ENCODE peak calls at places on chromosomes 6 and 20, in six cellular contexts. M is fibroblast of lung; E is astrocyte; R is pancreas; Y is cardiac muscle cell; D is CD8-positive, alpha-beta T cell. X is an unnamed sample.

GRCh38 chr20:21353236-21353635 is 44.1 kb downstream of the NKX2-4 start:
- DNase-seq in M (peak; percentile 47), E (peak; percentile 70), R (no peak), Y (no peak), D (no peak), X (no peak)

GRCh38 chr6:170296423-170296745 is 5.5 kb upstream of the DLL1 start:
- DNase-seq in M (no peak), E (no peak), R (no peak), Y (no peak), D (no peak), X (peak; percentile 88)

GRCh38 chr6:84645000-84645399 is 119.4 kb downstream of the TBX18 start:
- DNase-seq in M (peak; percentile 59), E (peak; percentile 64), R (no peak), Y (no peak), D (no peak), X (no peak)

GRCh38 chr20:48686238-48687096 is 141.3 kb downstream of the PREX1 start:
- DNase-seq in M (peak; percentile 50), E (no peak), R (no peak), Y (no peak), D (no peak), X (peak; percentile 61)

GRCh38 chr6:6811151-6812002 is 222.9 kb downstream of the LY86 start:
- DNase-seq in M (peak; percentile 68), E (peak; percentile 70), R (peak; percentile 61), Y (no peak), D (peak; percentile 45), X (peak; percentile 81)

GRCh38 chr6:46684771-46685170 is 2.9 kb upstream of the TDRD6 start:
- DNase-seq in M (peak; percentile 65), E (peak; percentile 83), R (no peak), Y (no peak), D (no peak), X (no peak)

GRCh38 chr6:20704325-20704724 is 170.1 kb downstream of the CDKAL1 start:
- DNase-seq in M (no peak), E (no peak), R (no peak), Y (no peak), D (no peak), X (no peak)

GRCh38 chr20:50309280-50309763 is 118.7 kb downstream of the CEBPB start:
- DNase-seq in M (peak; percentile 81), E (peak; percentile 60), R (no peak), Y (no peak), D (no peak), X (no peak)

GRCh38 chr6:28005124-28005662 is 48.2 kb downstream of the OR2B6 start:
- DNase-seq in M (no peak), E (no peak), R (no peak), Y (no peak), D (no peak), X (no peak)

GRCh38 chr6:10655508-10656055 is 38.8 kb downstream of the C6orf52 start:
- DNase-seq in M (no peak), E (no peak), R (no peak), Y (no peak), D (no peak), X (no peak)

GRCh38 chr6:106514281-106514885 is 114.9 kb downstream of the RTN4IP1 start:
- DNase-seq in M (no peak), E (no peak), R (no peak), Y (no peak), D (no peak), X (no peak)

GRCh38 chr20:21147593-21147992 is 21.7 kb downstream of the KIZ start:
- DNase-seq in M (no peak), E (no peak), R (no peak), Y (no peak), D (no peak), X (no peak)

GRCh38 chr6:139303176-139303575 is 11.4 kb upstream of the TXLNB start:
- DNase-seq in M (peak; percentile 41), E (no peak), R (no peak), Y (no peak), D (no peak), X (no peak)

GRCh38 chr20:34644345-34644744 is 32.5 kb downstream of the PIGU start:
- DNase-seq in M (no peak), E (no peak), R (no peak), Y (no peak), D (no peak), X (no peak)

GRCh38 chr20:34647737-34648136 is 29.2 kb downstream of the PIGU start:
- DNase-seq in M (no peak), E (no peak), R (no peak), Y (no peak), D (no peak), X (no peak)

GRCh38 chr20:34642009-34642408 is 34.9 kb downstream of the PIGU start:
- DNase-seq in M (no peak), E (no peak), R (no peak), Y (no peak), D (no peak), X (no peak)

GRCh38 chr20:34644951-34645350 is 31.9 kb downstream of the PIGU start:
- DNase-seq in M (no peak), E (no peak), R (no peak), Y (no peak), D (no peak), X (no peak)

DNA sequence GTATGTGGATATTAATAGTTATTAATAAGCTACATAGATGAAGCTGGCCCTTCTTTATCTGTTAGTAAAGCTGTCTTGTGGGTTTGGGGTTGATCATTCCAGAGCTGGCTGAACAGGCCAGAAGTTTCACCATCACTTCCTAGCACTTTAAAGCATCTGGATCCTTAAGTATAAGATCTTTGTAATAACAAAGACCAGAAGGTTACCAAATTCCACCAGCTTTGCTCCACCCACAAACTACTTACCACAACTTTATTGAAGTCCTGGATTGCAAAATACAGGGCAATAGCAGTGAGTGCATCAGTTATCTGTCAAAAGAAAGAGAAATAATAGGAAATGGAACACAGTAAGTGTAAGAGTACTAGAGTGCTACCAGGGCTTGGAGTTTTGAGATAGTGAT is 33.0 kb downstream of the PIGU start:
- DNase-seq in M (peak; percentile 89), E (peak; percentile 61), R (no peak), Y (no peak), D (no peak), X (no peak)
- H3K27me3 ChIP-seq in M (no peaks in the 10 kb centered on the region), E (no peaks in the 10 kb centered on the region), R (no peaks in the 10 kb centered on the region), Y (no peaks in the 10 kb centered on the region), D (no peaks in the 10 kb centered on the region), X (no peaks in the 10 kb centered on the region)

DNA sequence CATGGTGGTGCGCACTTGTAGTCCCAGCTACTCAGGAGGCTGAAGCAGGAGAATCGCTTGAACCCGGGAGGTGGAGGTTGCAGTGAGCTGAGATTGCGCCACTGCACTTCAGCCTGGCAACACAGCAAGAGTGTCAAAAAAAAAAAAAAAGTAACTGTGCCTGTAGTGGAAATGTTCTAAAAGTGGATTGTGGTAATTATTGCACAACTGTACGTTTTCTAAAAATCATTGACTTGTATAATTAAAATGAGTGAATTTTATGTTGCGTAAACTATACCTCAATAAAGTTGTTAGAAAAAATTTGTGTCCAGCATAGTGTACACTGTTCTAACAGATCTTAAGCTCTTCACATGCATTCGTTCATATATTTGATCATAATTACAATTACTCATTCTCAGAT is 5.5 kb downstream of the SEC23B start:
- DNase-seq in M (no peak), E (no peak), R (no peak), Y (no peak), D (no peak), X (no peak)
- H3K36me3 ChIP-seq in M (peaks cover 5% of the 10 kb centered on the region), E (peaks cover 38% of the 10 kb centered on the region), R (peaks cover 12% of the 10 kb centered on the region), Y (peaks cover 42% of the 10 kb centered on the region), D (peaks cover 10% of the 10 kb centered on the region), X (peaks cover 5% of the 10 kb centered on the region)

DNA sequence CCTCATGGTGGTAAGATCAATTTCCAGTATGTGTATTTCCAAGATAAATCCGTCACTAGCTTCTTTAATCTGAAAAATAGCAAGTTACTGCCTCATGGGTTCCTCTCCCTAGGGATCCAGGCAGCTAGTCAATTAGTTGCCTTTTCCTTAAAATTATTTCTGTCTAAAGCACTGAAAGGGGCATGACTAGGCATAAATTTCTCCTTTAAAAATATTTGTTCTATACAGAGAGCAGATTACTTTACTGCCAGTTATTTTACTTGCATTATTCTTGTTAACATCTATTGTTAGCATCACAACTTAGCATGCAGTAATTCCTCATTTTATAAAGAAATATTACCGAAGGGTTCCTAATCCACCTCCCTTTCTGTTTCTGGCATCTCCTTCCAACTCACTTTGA is 1.4 kb downstream of the MTCL3 start:
- DNase-seq in M (no peak), E (no peak), R (no peak), Y (no peak), D (no peak), X (no peak)
- H3K4me3 ChIP-seq in M (peak overlapping the region; percentile 69), E (peak overlapping the region; percentile 70), R (no peak overlapping the region), Y (no peak overlapping the region), D (no peak overlapping the region), X (no peak overlapping the region)

GRCh38 chr20:61875996-61876395 is 189.7 kb downstream of the TAF4 start:
- DNase-seq in M (no peak), E (no peak), R (no peak), Y (no peak), D (no peak), X (no peak)
- H3K27me3 ChIP-seq in M (peaks cover 2% of the 10 kb centered on the region), E (no peaks in the 10 kb centered on the region), R (no peaks in the 10 kb centered on the region), Y (no peaks in the 10 kb centered on the region), D (no peaks in the 10 kb centered on the region), X (no peaks in the 10 kb centered on the region)

GRCh38 chr20:62834967-62835730 is 18.3 kb downstream of the COL9A3 start:
- DNase-seq in M (no peak), E (no peak), R (no peak), Y (no peak), D (no peak), X (peak; percentile 31)
- H3K36me3 ChIP-seq in M (no peaks in the 10 kb centered on the region), E (no peaks in the 10 kb centered on the region), R (no peaks in the 10 kb centered on the region), Y (no peaks in the 10 kb centered on the region), D (no peaks in the 10 kb centered on the region), X (peaks cover 5% of the 10 kb centered on the region)

GRCh38 chr20:25512709-25513108 is 72.6 kb downstream of the NINL start:
- DNase-seq in M (no peak), E (no peak), R (peak; percentile 5), Y (no peak), D (no peak), X (no peak)

GRCh38 chr20:25517124-25517523 is 68.2 kb downstream of the NINL start:
- DNase-seq in M (no peak), E (no peak), R (peak; percentile 3), Y (no peak), D (no peak), X (no peak)

GRCh38 chr20:25511183-25511582 is 74.1 kb downstream of the NINL start:
- DNase-seq in M (no peak), E (no peak), R (no peak), Y (no peak), D (no peak), X (no peak)

GRCh38 chr20:25514747-25515340 is 70.5 kb downstream of the NINL start:
- DNase-seq in M (no peak), E (no peak), R (no peak), Y (no peak), D (no peak), X (no peak)

GRCh38 chr20:25514195-25514594 is 71.1 kb downstream of the NINL start:
- DNase-seq in M (no peak), E (no peak), R (no peak), Y (no peak), D (no peak), X (no peak)
- H3K4me3 ChIP-seq in M (no peak overlapping the region), E (no peak overlapping the region), R (no peak overlapping the region), Y (no peak overlapping the region), D (no peak overlapping the region), X (no peak overlapping the region)

GRCh38 chr6:126027601-126028000 is 41.3 kb downstream of the TRMT11 start:
- DNase-seq in M (no peak), E (peak; percentile 53), R (no peak), Y (no peak), D (no peak), X (no peak)
- H3K27me3 ChIP-seq in M (no peaks in the 10 kb centered on the region), E (no peaks in the 10 kb centered on the region), R (no peaks in the 10 kb centered on the region), Y (no peaks in the 10 kb centered on the region), D (no peaks in the 10 kb centered on the region), X (no peaks in the 10 kb centered on the region)

GRCh38 chr6:11804135-11804534 is 25.5 kb upstream of the ADTRP start:
- DNase-seq in M (peak; percentile 39), E (no peak), R (no peak), Y (no peak), D (no peak), X (no peak)
- H3K36me3 ChIP-seq in M (no peaks in the 10 kb centered on the region), E (no peaks in the 10 kb centered on the region), R (no peaks in the 10 kb centered on the region), Y (no peaks in the 10 kb centered on the region), D (no peaks in the 10 kb centered on the region), X (no peaks in the 10 kb centered on the region)